ENCODE peak calls at places on chromosome 18, in ten cellular contexts. One of them, this sample, is unnamed.

GRCh38 chr18:506801-507200 is 6.3 kb upstream of the COLEC12 start:
- DNase-seq in neuronal stem cell: no peak
- DNase-seq in naive thymus-derived CD4-positive, alpha-beta T cell: no peak
- DNase-seq in SJSA1: no peak
- DNase-seq in fibroblast of the aortic adventitia: no peak
- DNase-seq in pancreas: no peak
- DNase-seq in H1: no peak
- DNase-seq in adrenal gland: no peak
- DNase-seq in foreskin fibroblast: no peak
- DNase-seq in fibroblast of pulmonary artery: no peak
- DNase-seq in this sample: no peak

GRCh38 chr18:47595816-47596501 is 334.5 kb downstream of the SMAD2 start:
- DNase-seq in neuronal stem cell: no peak
- DNase-seq in naive thymus-derived CD4-positive, alpha-beta T cell: no peak
- DNase-seq in SJSA1: no peak
- DNase-seq in fibroblast of the aortic adventitia: no peak
- DNase-seq in pancreas: no peak
- DNase-seq in H1: no peak
- DNase-seq in adrenal gland: no peak
- DNase-seq in foreskin fibroblast: no peak
- DNase-seq in fibroblast of pulmonary artery: no peak
- DNase-seq in this sample: no peak

GRCh38 chr18:51135361-51135760 is 62.1 kb downstream of the MEX3C start:
- DNase-seq in neuronal stem cell: no peak
- DNase-seq in naive thymus-derived CD4-positive, alpha-beta T cell: no peak
- DNase-seq in SJSA1: no peak
- DNase-seq in fibroblast of the aortic adventitia: peak; percentile 33
- DNase-seq in pancreas: no peak
- DNase-seq in H1: no peak
- DNase-seq in adrenal gland: no peak
- DNase-seq in foreskin fibroblast: peak; percentile 27
- DNase-seq in fibroblast of pulmonary artery: peak; percentile 69
- DNase-seq in this sample: no peak

GRCh38 chr18:28063181-28063790 is 113.6 kb downstream of the CDH2 start:
- DNase-seq in neuronal stem cell: no peak
- DNase-seq in naive thymus-derived CD4-positive, alpha-beta T cell: no peak
- DNase-seq in SJSA1: no peak
- DNase-seq in fibroblast of the aortic adventitia: peak; percentile 55
- DNase-seq in pancreas: no peak
- DNase-seq in H1: no peak
- DNase-seq in adrenal gland: no peak
- DNase-seq in foreskin fibroblast: peak; percentile 21
- DNase-seq in fibroblast of pulmonary artery: peak; percentile 66
- DNase-seq in this sample: no peak

GRCh38 chr18:49974079-49974478 is 160.7 kb upstream of the ACAA2 start:
- DNase-seq in neuronal stem cell: no peak
- DNase-seq in naive thymus-derived CD4-positive, alpha-beta T cell: no peak
- DNase-seq in SJSA1: no peak
- DNase-seq in fibroblast of the aortic adventitia: no peak
- DNase-seq in pancreas: no peak
- DNase-seq in H1: no peak
- DNase-seq in adrenal gland: no peak
- DNase-seq in foreskin fibroblast: no peak
- DNase-seq in fibroblast of pulmonary artery: no peak
- DNase-seq in this sample: no peak

GRCh38 chr18:76274470-76275289 is 220.4 kb downstream of the ZNF516 start:
- DNase-seq in neuronal stem cell: peak; percentile 40
- DNase-seq in naive thymus-derived CD4-positive, alpha-beta T cell: no peak
- DNase-seq in SJSA1: no peak
- DNase-seq in fibroblast of the aortic adventitia: no peak
- DNase-seq in pancreas: no peak
- DNase-seq in H1: no peak
- DNase-seq in adrenal gland: no peak
- DNase-seq in foreskin fibroblast: no peak
- DNase-seq in fibroblast of pulmonary artery: no peak
- DNase-seq in this sample: no peak

GRCh38 chr18:70417847-70418246 is 129.0 kb downstream of the SOCS6 start:
- DNase-seq in neuronal stem cell: no peak
- DNase-seq in naive thymus-derived CD4-positive, alpha-beta T cell: no peak
- DNase-seq in SJSA1: no peak
- DNase-seq in fibroblast of the aortic adventitia: no peak
- DNase-seq in pancreas: no peak
- DNase-seq in H1: no peak
- DNase-seq in adrenal gland: no peak
- DNase-seq in foreskin fibroblast: no peak
- DNase-seq in fibroblast of pulmonary artery: no peak
- DNase-seq in this sample: no peak

GRCh38 chr18:54717673-54718435 is 110.4 kb upstream of the RAB27B start:
- DNase-seq in neuronal stem cell: no peak
- DNase-seq in naive thymus-derived CD4-positive, alpha-beta T cell: no peak
- DNase-seq in SJSA1: no peak
- DNase-seq in fibroblast of the aortic adventitia: no peak
- DNase-seq in pancreas: no peak
- DNase-seq in H1: peak; percentile 3
- DNase-seq in adrenal gland: no peak
- DNase-seq in foreskin fibroblast: no peak
- DNase-seq in fibroblast of pulmonary artery: peak; percentile 18
- DNase-seq in this sample: no peak

GRCh38 chr18:35127201-35127600 is 86.0 kb downstream of the MAPRE2 start:
- DNase-seq in neuronal stem cell: no peak
- DNase-seq in naive thymus-derived CD4-positive, alpha-beta T cell: no peak
- DNase-seq in SJSA1: no peak
- DNase-seq in fibroblast of the aortic adventitia: no peak
- DNase-seq in pancreas: no peak
- DNase-seq in H1: no peak
- DNase-seq in adrenal gland: no peak
- DNase-seq in foreskin fibroblast: no peak
- DNase-seq in fibroblast of pulmonary artery: peak; percentile 35
- DNase-seq in this sample: no peak

GRCh38 chr18:60044290-60045006 is 144.7 kb downstream of the PMAIP1 start:
- DNase-seq in neuronal stem cell: no peak
- DNase-seq in naive thymus-derived CD4-positive, alpha-beta T cell: no peak
- DNase-seq in SJSA1: no peak
- DNase-seq in fibroblast of the aortic adventitia: peak; percentile 69
- DNase-seq in pancreas: no peak
- DNase-seq in H1: no peak
- DNase-seq in adrenal gland: no peak
- DNase-seq in foreskin fibroblast: peak; percentile 62
- DNase-seq in fibroblast of pulmonary artery: peak; percentile 56
- DNase-seq in this sample: peak; percentile 37

GRCh38 chr18:1002653-1003178 is 98.0 kb downstream of the ADCYAP1 start:
- DNase-seq in neuronal stem cell: no peak
- DNase-seq in naive thymus-derived CD4-positive, alpha-beta T cell: no peak
- DNase-seq in SJSA1: no peak
- DNase-seq in fibroblast of the aortic adventitia: peak; percentile 93
- DNase-seq in pancreas: no peak
- DNase-seq in H1: no peak
- DNase-seq in adrenal gland: no peak
- DNase-seq in foreskin fibroblast: no peak
- DNase-seq in fibroblast of pulmonary artery: peak; percentile 60
- DNase-seq in this sample: no peak

GRCh38 chr18:5600376-5601071 is 56.7 kb upstream of the EPB41L3 start:
- DNase-seq in neuronal stem cell: no peak
- DNase-seq in naive thymus-derived CD4-positive, alpha-beta T cell: no peak
- DNase-seq in SJSA1: no peak
- DNase-seq in fibroblast of the aortic adventitia: peak; percentile 49
- DNase-seq in pancreas: no peak
- DNase-seq in H1: no peak
- DNase-seq in adrenal gland: no peak
- DNase-seq in foreskin fibroblast: no peak
- DNase-seq in fibroblast of pulmonary artery: peak; percentile 49
- DNase-seq in this sample: no peak

GRCh38 chr18:24837065-24837464 is 376.6 kb downstream of the HRH4 start:
- DNase-seq in neuronal stem cell: no peak
- DNase-seq in naive thymus-derived CD4-positive, alpha-beta T cell: no peak
- DNase-seq in SJSA1: no peak
- DNase-seq in fibroblast of the aortic adventitia: no peak
- DNase-seq in pancreas: no peak
- DNase-seq in H1: no peak
- DNase-seq in adrenal gland: no peak
- DNase-seq in foreskin fibroblast: peak; percentile 52
- DNase-seq in fibroblast of pulmonary artery: no peak
- DNase-seq in this sample: peak; percentile 34

GRCh38 chr18:35581555-35582309 is at the start of gene GALNT1:
- DNase-seq in neuronal stem cell: peak; percentile 12
- DNase-seq in naive thymus-derived CD4-positive, alpha-beta T cell: no peak
- DNase-seq in SJSA1: no peak
- DNase-seq in fibroblast of the aortic adventitia: no peak
- DNase-seq in pancreas: peak; percentile 41
- DNase-seq in H1: no peak
- DNase-seq in adrenal gland: peak; percentile 37
- DNase-seq in foreskin fibroblast: peak; percentile 10
- DNase-seq in fibroblast of pulmonary artery: no peak
- DNase-seq in this sample: no peak

GRCh38 chr18:48946329-48946835 is 4.4 kb downstream of the SMAD7 start:
- DNase-seq in neuronal stem cell: no peak
- DNase-seq in naive thymus-derived CD4-positive, alpha-beta T cell: no peak
- DNase-seq in SJSA1: peak; percentile 62
- DNase-seq in fibroblast of the aortic adventitia: peak; percentile 71
- DNase-seq in pancreas: peak; percentile 61
- DNase-seq in H1: no peak
- DNase-seq in adrenal gland: no peak
- DNase-seq in foreskin fibroblast: no peak
- DNase-seq in fibroblast of pulmonary artery: peak; percentile 60
- DNase-seq in this sample: no peak
- H3K4me3 ChIP-seq in neuronal stem cell: no peak overlapping the region
- H3K4me3 ChIP-seq in naive thymus-derived CD4-positive, alpha-beta T cell: no peak overlapping the region
- H3K4me3 ChIP-seq in SJSA1: peak overlapping the region; percentile 99
- H3K4me3 ChIP-seq in fibroblast of the aortic adventitia: peak overlapping the region; percentile 91
- H3K4me3 ChIP-seq in pancreas: peak overlapping the region; percentile 90
- H3K4me3 ChIP-seq in H1: no peak overlapping the region
- H3K4me3 ChIP-seq in adrenal gland: no peak overlapping the region
- H3K4me3 ChIP-seq in foreskin fibroblast: peak overlapping the region; percentile 85
- H3K4me3 ChIP-seq in fibroblast of pulmonary artery: peak overlapping the region; percentile 96
- H3K4me3 ChIP-seq in this sample: peak overlapping the region; percentile 83

GRCh38 chr18:80170395-80171094 is 61.5 kb downstream of the ADNP2 start:
- DNase-seq in neuronal stem cell: no peak
- DNase-seq in naive thymus-derived CD4-positive, alpha-beta T cell: no peak
- DNase-seq in SJSA1: no peak
- DNase-seq in fibroblast of the aortic adventitia: peak; percentile 29
- DNase-seq in pancreas: no peak
- DNase-seq in H1: no peak
- DNase-seq in adrenal gland: no peak
- DNase-seq in foreskin fibroblast: no peak
- DNase-seq in fibroblast of pulmonary artery: no peak
- DNase-seq in this sample: no peak
- H3K4me3 ChIP-seq in neuronal stem cell: no peak overlapping the region
- H3K4me3 ChIP-seq in naive thymus-derived CD4-positive, alpha-beta T cell: no peak overlapping the region
- H3K4me3 ChIP-seq in SJSA1: no peak overlapping the region
- H3K4me3 ChIP-seq in fibroblast of the aortic adventitia: no peak overlapping the region
- H3K4me3 ChIP-seq in pancreas: no peak overlapping the region
- H3K4me3 ChIP-seq in H1: no peak overlapping the region
- H3K4me3 ChIP-seq in adrenal gland: no peak overlapping the region
- H3K4me3 ChIP-seq in foreskin fibroblast: no peak overlapping the region
- H3K4me3 ChIP-seq in fibroblast of pulmonary artery: no peak overlapping the region
- H3K4me3 ChIP-seq in this sample: no peak overlapping the region

GRCh38 chr18:10559566-10560456 is 34.0 kb downstream of the NAPG start:
- DNase-seq in neuronal stem cell: no peak
- DNase-seq in naive thymus-derived CD4-positive, alpha-beta T cell: no peak
- DNase-seq in SJSA1: no peak
- DNase-seq in fibroblast of the aortic adventitia: no peak
- DNase-seq in pancreas: no peak
- DNase-seq in H1: no peak
- DNase-seq in adrenal gland: no peak
- DNase-seq in foreskin fibroblast: peak; percentile 21
- DNase-seq in fibroblast of pulmonary artery: no peak
- DNase-seq in this sample: no peak
- H3K4me3 ChIP-seq in neuronal stem cell: no peak overlapping the region
- H3K4me3 ChIP-seq in naive thymus-derived CD4-positive, alpha-beta T cell: no peak overlapping the region
- H3K4me3 ChIP-seq in SJSA1: no peak overlapping the region
- H3K4me3 ChIP-seq in fibroblast of the aortic adventitia: no peak overlapping the region
- H3K4me3 ChIP-seq in pancreas: peak overlapping the region; percentile 17
- H3K4me3 ChIP-seq in H1: no peak overlapping the region
- H3K4me3 ChIP-seq in adrenal gland: no peak overlapping the region
- H3K4me3 ChIP-seq in foreskin fibroblast: peak overlapping the region; percentile 21
- H3K4me3 ChIP-seq in fibroblast of pulmonary artery: peak overlapping the region; percentile 17
- H3K4me3 ChIP-seq in this sample: peak overlapping the region; percentile 31

DNA sequence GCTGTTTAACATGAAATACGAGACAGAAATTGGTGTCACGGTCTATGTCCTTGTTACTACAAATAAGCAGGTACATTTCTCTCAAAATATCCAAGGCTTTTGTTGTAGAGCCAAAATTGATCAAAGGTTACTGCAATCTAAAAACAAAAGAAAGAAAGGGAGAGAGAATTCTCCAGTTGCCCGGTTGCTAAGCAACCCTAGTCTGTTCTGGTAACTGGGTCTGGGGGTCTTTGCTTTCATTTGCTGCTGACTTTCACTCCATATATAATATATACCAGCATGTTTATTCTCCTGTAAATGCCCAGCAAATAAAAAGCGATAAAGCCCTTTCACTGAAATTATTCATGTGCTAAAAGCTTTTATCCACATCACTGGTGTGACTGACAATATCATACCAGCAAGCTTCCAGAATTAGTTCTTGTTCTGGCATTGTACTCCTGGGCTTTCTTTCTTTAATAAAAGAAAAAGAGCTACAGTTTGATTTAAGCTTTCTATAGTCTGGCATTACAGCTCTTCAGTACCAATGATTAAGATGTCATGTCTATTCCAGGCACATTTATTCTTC is 75.6 kb upstream of the ST8SIA3 start:
- DNase-seq in neuronal stem cell: peak; percentile 31
- DNase-seq in naive thymus-derived CD4-positive, alpha-beta T cell: no peak
- DNase-seq in SJSA1: no peak
- DNase-seq in fibroblast of the aortic adventitia: no peak
- DNase-seq in pancreas: no peak
- DNase-seq in H1: no peak
- DNase-seq in adrenal gland: no peak
- DNase-seq in foreskin fibroblast: no peak
- DNase-seq in fibroblast of pulmonary artery: no peak
- DNase-seq in this sample: no peak
- H3K4me3 ChIP-seq in neuronal stem cell: no peak overlapping the region
- H3K4me3 ChIP-seq in naive thymus-derived CD4-positive, alpha-beta T cell: no peak overlapping the region
- H3K4me3 ChIP-seq in SJSA1: no peak overlapping the region
- H3K4me3 ChIP-seq in fibroblast of the aortic adventitia: no peak overlapping the region
- H3K4me3 ChIP-seq in pancreas: no peak overlapping the region
- H3K4me3 ChIP-seq in H1: no peak overlapping the region
- H3K4me3 ChIP-seq in adrenal gland: no peak overlapping the region
- H3K4me3 ChIP-seq in foreskin fibroblast: no peak overlapping the region
- H3K4me3 ChIP-seq in fibroblast of pulmonary artery: no peak overlapping the region
- H3K4me3 ChIP-seq in this sample: no peak overlapping the region

GRCh38 chr18:44680271-44681038 is at the start of gene SETBP1:
- DNase-seq in neuronal stem cell: peak; percentile 56
- DNase-seq in naive thymus-derived CD4-positive, alpha-beta T cell: no peak
- DNase-seq in SJSA1: peak; percentile 75
- DNase-seq in fibroblast of the aortic adventitia: peak; percentile 70
- DNase-seq in pancreas: peak; percentile 78
- DNase-seq in H1: no peak
- DNase-seq in adrenal gland: peak; percentile 29
- DNase-seq in foreskin fibroblast: peak; percentile 51
- DNase-seq in fibroblast of pulmonary artery: peak; percentile 40
- DNase-seq in this sample: no peak
- H3K4me3 ChIP-seq in neuronal stem cell: peak within 1 kb of the TSS; percentile 89
- H3K4me3 ChIP-seq in naive thymus-derived CD4-positive, alpha-beta T cell: peak within 1 kb of the TSS; percentile 43
- H3K4me3 ChIP-seq in SJSA1: peak within 1 kb of the TSS; percentile 92
- H3K4me3 ChIP-seq in fibroblast of the aortic adventitia: peak within 1 kb of the TSS; percentile 76
- H3K4me3 ChIP-seq in pancreas: peak within 1 kb of the TSS; percentile 80
- H3K4me3 ChIP-seq in H1: peak within 1 kb of the TSS; percentile 84
- H3K4me3 ChIP-seq in adrenal gland: no peak within 1 kb of the TSS
- H3K4me3 ChIP-seq in foreskin fibroblast: peak within 1 kb of the TSS; percentile 98
- H3K4me3 ChIP-seq in fibroblast of pulmonary artery: peak within 1 kb of the TSS; percentile 60
- H3K4me3 ChIP-seq in this sample: peak within 1 kb of the TSS; percentile 66